ENCODE peak calls at places on chromosome 6, in four cellular contexts. H is A673, C is esophagus muscularis mucosa, I is adrenal gland. V is an unnamed sample. For H3K4me1, the result is how much of the 10 kb centered on the place peaks cover.

GRCh38 chr6:108621117-108621516 is 60.4 kb downstream of the FOXO3 start:
- DNase-seq in H (peak), C (no peak), I (peak), V (no peak)

GRCh38 chr6:41157323-41157722 is 3.2 kb upstream of the TREML1 start:
- DNase-seq in H (no peak), C (peak), I (peak), V (no peak)

GRCh38 chr6:169663468-169663867 is 38.4 kb downstream of the WDR27 start:
- DNase-seq in H (no peak), C (peak), I (no peak), V (no peak)

GRCh38 chr6:166677941-166678340 is 50.9 kb upstream of the RPS6KA2 start:
- DNase-seq in H (no peak), C (no peak), I (no peak), V (no peak)

GRCh38 chr6:4316867-4317400 is 181.6 kb upstream of the ECI2 start:
- DNase-seq in H (peak), C (peak), I (peak), V (no peak)

GRCh38 chr6:44649365-44650025 is 262.0 kb downstream of the CDC5L start:
- DNase-seq in H (no peak), C (no peak), I (no peak), V (no peak)

GRCh38 chr6:156658596-156659316 is 118.4 kb upstream of the ARID1B start:
- DNase-seq in H (no peak), C (peak), I (no peak), V (no peak)

GRCh38 chr6:129340983-129341382 is 369.0 kb downstream of the ARHGAP18 start:
- DNase-seq in H (no peak), C (no peak), I (no peak), V (no peak)

GRCh38 chr6:16770701-16771569 is 9.7 kb upstream of the ATXN1 start:
- DNase-seq in H (peak), C (no peak), I (peak), V (peak)

GRCh38 chr6:29489286-29489685 is 1.5 kb upstream of the MAS1L start:
- DNase-seq in H (no peak), C (peak), I (no peak), V (no peak)

GRCh38 chr6:116016846-116017545 is 43.7 kb downstream of the FRK start:
- DNase-seq in H (no peak), C (no peak), I (no peak), V (no peak)

GRCh38 chr6:38169221-38169674 is 349.7 kb downstream of the ZFAND3 start:
- DNase-seq in H (no peak), C (no peak), I (no peak), V (no peak)

GRCh38 chr6:89042664-89043063 is 37.9 kb upstream of the PNRC1 start:
- DNase-seq in H (no peak), C (no peak), I (no peak), V (no peak)

GRCh38 chr6:112245511-112246203 is 8.7 kb downstream of the LAMA4 start:
- DNase-seq in H (no peak), C (no peak), I (no peak), V (no peak)

GRCh38 chr6:7150381-7151064 is 42.8 kb downstream of the RREB1 start:
- DNase-seq in H (no peak), C (no peak), I (no peak), V (no peak)

GRCh38 chr6:41781302-41781711 is 725 bp downstream of the PRICKLE4 start:
- DNase-seq in H (no peak), C (no peak), I (no peak), V (no peak)

GRCh38 chr6:128339635-128340436 is 180.6 kb downstream of the PTPRK start:
- DNase-seq in H (no peak), C (no peak), I (no peak), V (no peak)

GRCh38 chr6:137883400-137883888 is 16.4 kb downstream of the TNFAIP3 start:
- DNase-seq in H (no peak), C (no peak), I (no peak), V (no peak)

GRCh38 chr6:72048080-72048479 is 161.7 kb downstream of the RIMS1 start:
- DNase-seq in H (no peak), C (no peak), I (no peak), V (no peak)

GRCh38 chr6:7108964-7109836 is 1.4 kb downstream of the RREB1 start:
- DNase-seq in H (peak), C (peak), I (peak), V (peak)

GRCh38 chr6:136566007-136566487 is 15.8 kb upstream of the MAP7 start:
- DNase-seq in H (no peak), C (no peak), I (no peak), V (no peak)

GRCh38 chr6:157921685-157922367 is 59.8 kb upstream of the SYNJ2 start:
- DNase-seq in H (no peak), C (no peak), I (no peak), V (no peak)

GRCh38 chr6:15365273-15365687 is 119.4 kb downstream of the JARID2 start:
- DNase-seq in H (peak), C (peak), I (peak), V (peak)

GRCh38 chr6:138509371-138509770 is 10.1 kb upstream of the NHSL1 start:
- DNase-seq in H (peak), C (no peak), I (peak), V (peak)

DNA sequence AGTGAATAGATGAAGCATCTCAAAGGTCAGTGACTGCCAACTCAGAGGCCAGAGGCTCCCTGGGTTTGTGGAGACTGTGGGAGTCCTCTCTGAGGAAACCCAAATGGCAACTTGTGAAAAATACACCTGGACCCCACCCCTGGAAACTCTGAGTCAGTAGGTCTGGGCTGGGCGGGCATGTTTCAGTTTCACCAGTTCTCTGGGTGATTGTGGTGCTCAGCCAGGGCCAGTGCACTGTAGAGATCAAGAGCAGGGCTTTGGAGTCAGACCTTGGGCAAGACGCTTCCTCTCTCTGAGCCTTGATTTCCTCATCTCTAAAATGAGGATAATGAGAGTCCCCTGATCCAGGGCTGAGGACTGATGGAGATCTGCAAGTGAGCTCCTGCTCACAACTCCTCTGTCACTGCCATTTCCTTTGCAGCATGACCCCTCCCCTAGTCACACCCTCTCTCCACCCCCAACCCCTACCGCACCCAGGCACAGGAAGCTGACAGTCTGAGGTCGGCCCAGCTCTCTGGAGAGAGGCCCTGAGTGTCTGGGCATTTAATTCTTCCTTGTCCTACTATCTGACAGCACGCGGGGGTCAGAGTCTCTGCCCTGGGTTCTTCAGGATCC is 5.1 kb downstream of the DEF6 start:
- DNase-seq in H (no peak), C (no peak), I (peak), V (no peak)
- H3K4me3 ChIP-seq in H (no peak), C (no peak), I (no peak), V (no peak)

DNA sequence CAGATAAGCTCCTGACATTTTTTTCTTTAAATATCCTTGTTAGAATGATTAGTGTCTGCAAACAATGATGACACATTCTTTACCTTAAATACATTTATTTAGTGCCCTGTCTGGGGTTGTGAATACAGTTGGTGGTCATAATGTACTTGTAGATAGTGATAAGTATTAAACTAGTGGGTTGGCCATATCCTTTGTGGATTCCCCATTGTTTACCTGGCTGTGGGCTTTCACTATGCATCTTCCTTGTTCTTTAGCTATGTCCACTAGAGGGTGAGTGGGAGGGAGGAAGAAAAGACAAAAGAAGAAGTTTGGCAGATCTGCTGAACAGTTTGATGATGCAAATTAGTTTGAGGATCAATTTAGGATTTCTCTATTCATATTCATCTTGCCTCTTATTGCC is 15.7 kb downstream of the HS3ST5 start:
- DNase-seq in H (no peak), C (no peak), I (no peak), V (no peak)
- TF ChIP-seq CTCF in H (no peak), C (no peak), I (no peak), V (no peak)

GRCh38 chr6:143166247-143166695 is 105.6 kb downstream of the AIG1 start:
- DNase-seq in H (no peak), C (no peak), I (no peak), V (no peak)
- H3K4me1 ChIP-seq in H (under half), C (under half), I (under half), V (under half)

DNA sequence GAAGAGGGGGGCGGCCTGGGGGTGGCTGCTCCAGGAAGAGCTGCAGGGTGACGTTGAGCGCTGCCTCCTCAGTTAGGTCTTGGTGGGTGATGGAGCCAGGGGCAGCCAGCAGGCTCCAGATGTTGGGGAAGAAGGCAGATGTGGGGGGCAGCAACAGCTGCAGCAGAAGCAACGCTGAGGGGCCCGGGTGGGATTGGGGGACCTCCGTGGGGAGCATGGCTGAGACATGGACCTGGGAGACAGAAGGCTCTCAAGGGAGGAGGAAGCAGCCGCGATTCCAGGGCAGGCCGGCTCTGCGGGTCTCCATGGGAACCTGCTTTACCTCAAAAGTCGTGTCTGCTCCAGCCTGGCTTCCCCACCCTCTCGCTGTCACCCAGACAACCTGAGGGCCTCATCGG is 566 bp downstream of the VWA7 start:
- DNase-seq in H (no peak), C (no peak), I (no peak), V (no peak)
- H3K4me3 ChIP-seq in H (no peak), C (peak), I (no peak), V (peak)